ENCODE peak calls at places on chromosomes 11 and 22, in seven cellular contexts. F, N, A, U, R, H and D are unnamed samples.

GRCh38 chr22:47059076-47059475 is 296.6 kb downstream of the TBC1D22A start:
- DNase-seq in F (no peak), N (no peak), A (no peak), U (no peak), R (no peak), H (no peak), D (no peak)

GRCh38 chr11:109680127-109680526 is 258.1 kb downstream of the C11orf87 start:
- DNase-seq in F (no peak), N (no peak), A (no peak), U (peak), R (peak), H (no peak), D (no peak)

GRCh38 chr11:43399983-43400630 is 41.4 kb downstream of the TTC17 start:
- DNase-seq in F (no peak), N (no peak), A (no peak), U (no peak), R (peak), H (no peak), D (no peak)

GRCh38 chr11:8839306-8839956 is 71.6 kb upstream of the AKIP1 start:
- DNase-seq in F (no peak), N (no peak), A (no peak), U (no peak), R (peak), H (no peak), D (no peak)

GRCh38 chr22:42645341-42645937 is 3.8 kb downstream of the CYB5R3 start:
- DNase-seq in F (no peak), N (no peak), A (no peak), U (no peak), R (no peak), H (no peak), D (no peak)

GRCh38 chr11:84947970-84948600 is 679.1 kb downstream of the DLG2 start:
- DNase-seq in F (no peak), N (no peak), A (no peak), U (peak), R (peak), H (peak), D (no peak)

GRCh38 chr11:76408171-76408965 is 27.2 kb downstream of the GVQW3 start:
- DNase-seq in F (no peak), N (no peak), A (no peak), U (no peak), R (peak), H (no peak), D (no peak)

GRCh38 chr22:36162127-36163034 is 1.8 kb upstream of the APOL3 start:
- DNase-seq in F (no peak), N (no peak), A (no peak), U (no peak), R (no peak), H (no peak), D (no peak)

GRCh38 chr11:19232910-19233503 is 7.7 kb downstream of the E2F8 start:
- DNase-seq in F (no peak), N (peak), A (peak), U (peak), R (peak), H (no peak), D (no peak)

GRCh38 chr11:130159657-130160459 is at the start of gene ST14:
- DNase-seq in F (no peak), N (no peak), A (no peak), U (no peak), R (no peak), H (no peak), D (peak)

GRCh38 chr22:24952837-24953293 is 349 bp downstream of the KIAA1671 start:
- DNase-seq in F (peak), N (no peak), A (no peak), U (peak), R (peak), H (no peak), D (no peak)

GRCh38 chr11:110130642-110131238 is 37.5 kb downstream of the ZC3H12C start:
- DNase-seq in F (no peak), N (no peak), A (no peak), U (peak), R (no peak), H (no peak), D (no peak)

GRCh38 chr11:107752954-107753822 is 41.3 kb upstream of the SLN start:
- DNase-seq in F (no peak), N (no peak), A (no peak), U (no peak), R (peak), H (no peak), D (no peak)

GRCh38 chr11:68297812-68298658 is 14.4 kb upstream of the LRP5 start:
- DNase-seq in F (peak), N (peak), A (peak), U (peak), R (peak), H (peak), D (peak)

GRCh38 chr11:102139081-102139498 is 28.8 kb downstream of the YAP1 start:
- DNase-seq in F (no peak), N (peak), A (no peak), U (peak), R (peak), H (no peak), D (no peak)

GRCh38 chr22:37121887-37122591 is 12.5 kb upstream of the TMPRSS6 start:
- DNase-seq in F (no peak), N (peak), A (no peak), U (peak), R (peak), H (no peak), D (peak)

GRCh38 chr22:17665884-17666283 is 27.3 kb downstream of the BCL2L13 start:
- DNase-seq in F (no peak), N (no peak), A (no peak), U (peak), R (no peak), H (no peak), D (no peak)

GRCh38 chr11:8268530-8269461 is 5.1 kb upstream of the LMO1 start:
- DNase-seq in F (no peak), N (no peak), A (no peak), U (no peak), R (no peak), H (no peak), D (no peak)

GRCh38 chr11:131658952-131659351 is 288.5 kb downstream of the NTM start:
- DNase-seq in F (no peak), N (no peak), A (no peak), U (no peak), R (no peak), H (no peak), D (no peak)

GRCh38 chr11:124863137-124863825 is 2.0 kb upstream of the ROBO3 start:
- DNase-seq in F (no peak), N (no peak), A (no peak), U (peak), R (peak), H (peak), D (no peak)

GRCh38 chr11:95453616-95454118 is 222.7 kb upstream of the SESN3 start:
- DNase-seq in F (no peak), N (no peak), A (no peak), U (peak), R (no peak), H (peak), D (no peak)

GRCh38 chr22:27032121-27032761 is 374.9 kb downstream of the MIAT start:
- DNase-seq in F (peak), N (no peak), A (no peak), U (no peak), R (peak), H (peak), D (no peak)

GRCh38 chr11:12900496-12900895 is 108.6 kb upstream of the RASSF10 start:
- DNase-seq in F (no peak), N (peak), A (peak), U (peak), R (peak), H (no peak), D (no peak)

GRCh38 chr11:44980533-44981427 is 30.1 kb upstream of the TP53I11 start:
- DNase-seq in F (no peak), N (no peak), A (no peak), U (no peak), R (no peak), H (no peak), D (no peak)

GRCh38 chr11:124920870-124921609 is 2.0 kb downstream of the HEPN1 start:
- DNase-seq in F (no peak), N (no peak), A (peak), U (peak), R (peak), H (no peak), D (peak)

GRCh38 chr22:39215430-39216142 is 29.2 kb downstream of the PDGFB start:
- DNase-seq in F (peak), N (no peak), A (no peak), U (no peak), R (no peak), H (no peak), D (peak)